ENCODE peak calls at places on chromosomes 2 and 18, in nine cellular contexts. One of them, this sample, is unnamed.

GRCh38 chr18:10299686-10300085 is 154.7 kb upstream of the APCDD1 start:
- DNase-seq in upper lobe of right lung: no peak
- DNase-seq in activated naive CD8-positive, alpha-beta T cell treated with anti-CD3 and anti-CD28 coated beads, Interleukin-2, amount 50 U/mL, for 24 hours: no peak
- DNase-seq in OCI-LY7: no peak
- DNase-seq in hypothalamus: no peak
- DNase-seq in activated gamma-delta T cell treated with Interleukin-2 at 50 U/mL for 16 hours: no peak
- DNase-seq in KG1: no peak
- DNase-seq in chondrocyte: no peak
- DNase-seq in bronchial epithelial cell: no peak
- DNase-seq in this sample: no peak

GRCh38 chr2:149885468-149885867 is 297.9 kb upstream of the MMADHC start:
- DNase-seq in hypothalamus: no peak
- DNase-seq in activated naive CD8-positive, alpha-beta T cell treated with anti-CD3 and anti-CD28 coated beads, Interleukin-2, amount 50 U/mL, for 24 hours: no peak
- DNase-seq in bronchial epithelial cell: peak; percentile 79
- DNase-seq in chondrocyte: no peak
- DNase-seq in KG1: no peak
- DNase-seq in activated gamma-delta T cell treated with Interleukin-2 at 50 U/mL for 16 hours: no peak
- DNase-seq in upper lobe of right lung: no peak
- DNase-seq in OCI-LY7: no peak
- DNase-seq in this sample: no peak

GRCh38 chr2:234676859-234677450 is 180.1 kb upstream of the ARL4C start:
- DNase-seq in chondrocyte: no peak
- DNase-seq in hypothalamus: no peak
- DNase-seq in activated gamma-delta T cell treated with Interleukin-2 at 50 U/mL for 16 hours: no peak
- DNase-seq in upper lobe of right lung: no peak
- DNase-seq in bronchial epithelial cell: no peak
- DNase-seq in OCI-LY7: no peak
- DNase-seq in activated naive CD8-positive, alpha-beta T cell treated with anti-CD3 and anti-CD28 coated beads, Interleukin-2, amount 50 U/mL, for 24 hours: no peak
- DNase-seq in KG1: no peak
- DNase-seq in this sample: no peak

GRCh38 chr18:48405108-48405507 is 4.1 kb downstream of the ZBTB7C start:
- DNase-seq in bronchial epithelial cell: peak; percentile 73
- DNase-seq in OCI-LY7: no peak
- DNase-seq in activated gamma-delta T cell treated with Interleukin-2 at 50 U/mL for 16 hours: no peak
- DNase-seq in upper lobe of right lung: no peak
- DNase-seq in hypothalamus: no peak
- DNase-seq in KG1: no peak
- DNase-seq in activated naive CD8-positive, alpha-beta T cell treated with anti-CD3 and anti-CD28 coated beads, Interleukin-2, amount 50 U/mL, for 24 hours: no peak
- DNase-seq in chondrocyte: no peak
- DNase-seq in this sample: no peak

GRCh38 chr2:129479892-129480291 is 499.6 kb upstream of the RAB6C start:
- DNase-seq in activated naive CD8-positive, alpha-beta T cell treated with anti-CD3 and anti-CD28 coated beads, Interleukin-2, amount 50 U/mL, for 24 hours: no peak
- DNase-seq in hypothalamus: no peak
- DNase-seq in OCI-LY7: no peak
- DNase-seq in chondrocyte: no peak
- DNase-seq in KG1: no peak
- DNase-seq in bronchial epithelial cell: no peak
- DNase-seq in activated gamma-delta T cell treated with Interleukin-2 at 50 U/mL for 16 hours: no peak
- DNase-seq in upper lobe of right lung: no peak
- DNase-seq in this sample: no peak

GRCh38 chr2:66574701-66575624 is 140.0 kb downstream of the MEIS1 start:
- DNase-seq in upper lobe of right lung: no peak
- DNase-seq in activated naive CD8-positive, alpha-beta T cell treated with anti-CD3 and anti-CD28 coated beads, Interleukin-2, amount 50 U/mL, for 24 hours: no peak
- DNase-seq in activated gamma-delta T cell treated with Interleukin-2 at 50 U/mL for 16 hours: no peak
- DNase-seq in chondrocyte: no peak
- DNase-seq in bronchial epithelial cell: peak; percentile 55
- DNase-seq in OCI-LY7: peak; percentile 16
- DNase-seq in hypothalamus: peak; percentile 28
- DNase-seq in KG1: no peak
- DNase-seq in this sample: peak; percentile 83

GRCh38 chr2:132915812-132916211 is 245.8 kb upstream of the LYPD1 start:
- DNase-seq in KG1: no peak
- DNase-seq in bronchial epithelial cell: no peak
- DNase-seq in upper lobe of right lung: no peak
- DNase-seq in activated gamma-delta T cell treated with Interleukin-2 at 50 U/mL for 16 hours: no peak
- DNase-seq in chondrocyte: no peak
- DNase-seq in OCI-LY7: no peak
- DNase-seq in hypothalamus: no peak
- DNase-seq in activated naive CD8-positive, alpha-beta T cell treated with anti-CD3 and anti-CD28 coated beads, Interleukin-2, amount 50 U/mL, for 24 hours: no peak
- DNase-seq in this sample: no peak

GRCh38 chr2:64234150-64234549 is 89.9 kb upstream of the PELI1 start:
- DNase-seq in activated gamma-delta T cell treated with Interleukin-2 at 50 U/mL for 16 hours: no peak
- DNase-seq in OCI-LY7: no peak
- DNase-seq in KG1: no peak
- DNase-seq in chondrocyte: no peak
- DNase-seq in bronchial epithelial cell: peak; percentile 84
- DNase-seq in upper lobe of right lung: no peak
- DNase-seq in hypothalamus: no peak
- DNase-seq in activated naive CD8-positive, alpha-beta T cell treated with anti-CD3 and anti-CD28 coated beads, Interleukin-2, amount 50 U/mL, for 24 hours: no peak
- DNase-seq in this sample: no peak

GRCh38 chr2:47869859-47870258 is 36.4 kb downstream of the FBXO11 start:
- DNase-seq in activated gamma-delta T cell treated with Interleukin-2 at 50 U/mL for 16 hours: no peak
- DNase-seq in OCI-LY7: no peak
- DNase-seq in upper lobe of right lung: no peak
- DNase-seq in activated naive CD8-positive, alpha-beta T cell treated with anti-CD3 and anti-CD28 coated beads, Interleukin-2, amount 50 U/mL, for 24 hours: no peak
- DNase-seq in hypothalamus: no peak
- DNase-seq in KG1: no peak
- DNase-seq in chondrocyte: no peak
- DNase-seq in bronchial epithelial cell: no peak
- DNase-seq in this sample: no peak

GRCh38 chr2:56130463-56131070 is 53.2 kb upstream of the CCDC85A start:
- DNase-seq in activated gamma-delta T cell treated with Interleukin-2 at 50 U/mL for 16 hours: no peak
- DNase-seq in OCI-LY7: peak; percentile 8
- DNase-seq in chondrocyte: no peak
- DNase-seq in hypothalamus: peak; percentile 7
- DNase-seq in activated naive CD8-positive, alpha-beta T cell treated with anti-CD3 and anti-CD28 coated beads, Interleukin-2, amount 50 U/mL, for 24 hours: no peak
- DNase-seq in KG1: no peak
- DNase-seq in upper lobe of right lung: no peak
- DNase-seq in bronchial epithelial cell: peak; percentile 51
- DNase-seq in this sample: no peak

GRCh38 chr2:163466583-163466982 is 269.2 kb downstream of the FIGN start:
- DNase-seq in activated naive CD8-positive, alpha-beta T cell treated with anti-CD3 and anti-CD28 coated beads, Interleukin-2, amount 50 U/mL, for 24 hours: no peak
- DNase-seq in hypothalamus: no peak
- DNase-seq in bronchial epithelial cell: no peak
- DNase-seq in upper lobe of right lung: no peak
- DNase-seq in activated gamma-delta T cell treated with Interleukin-2 at 50 U/mL for 16 hours: no peak
- DNase-seq in chondrocyte: no peak
- DNase-seq in KG1: no peak
- DNase-seq in OCI-LY7: no peak
- DNase-seq in this sample: no peak

GRCh38 chr2:102059151-102059550 is 67.4 kb downstream of the IL1R2 start:
- DNase-seq in KG1: no peak
- DNase-seq in chondrocyte: no peak
- DNase-seq in upper lobe of right lung: no peak
- DNase-seq in hypothalamus: no peak
- DNase-seq in OCI-LY7: no peak
- DNase-seq in activated gamma-delta T cell treated with Interleukin-2 at 50 U/mL for 16 hours: no peak
- DNase-seq in bronchial epithelial cell: no peak
- DNase-seq in activated naive CD8-positive, alpha-beta T cell treated with anti-CD3 and anti-CD28 coated beads, Interleukin-2, amount 50 U/mL, for 24 hours: no peak
- DNase-seq in this sample: no peak

GRCh38 chr2:158232476-158232875 is 130.8 kb downstream of the UPP2 start:
- DNase-seq in activated gamma-delta T cell treated with Interleukin-2 at 50 U/mL for 16 hours: no peak
- DNase-seq in chondrocyte: no peak
- DNase-seq in bronchial epithelial cell: peak; percentile 56
- DNase-seq in activated naive CD8-positive, alpha-beta T cell treated with anti-CD3 and anti-CD28 coated beads, Interleukin-2, amount 50 U/mL, for 24 hours: no peak
- DNase-seq in OCI-LY7: no peak
- DNase-seq in upper lobe of right lung: no peak
- DNase-seq in KG1: no peak
- DNase-seq in hypothalamus: no peak
- DNase-seq in this sample: no peak

GRCh38 chr2:104476563-104476988 is 377.3 kb upstream of the POU3F3 start:
- DNase-seq in activated naive CD8-positive, alpha-beta T cell treated with anti-CD3 and anti-CD28 coated beads, Interleukin-2, amount 50 U/mL, for 24 hours: no peak
- DNase-seq in OCI-LY7: no peak
- DNase-seq in KG1: no peak
- DNase-seq in activated gamma-delta T cell treated with Interleukin-2 at 50 U/mL for 16 hours: no peak
- DNase-seq in bronchial epithelial cell: no peak
- DNase-seq in upper lobe of right lung: no peak
- DNase-seq in hypothalamus: no peak
- DNase-seq in chondrocyte: no peak
- DNase-seq in this sample: no peak

GRCh38 chr2:64296695-64297346 is 152.6 kb upstream of the PELI1 start:
- DNase-seq in activated gamma-delta T cell treated with Interleukin-2 at 50 U/mL for 16 hours: no peak
- DNase-seq in hypothalamus: no peak
- DNase-seq in chondrocyte: no peak
- DNase-seq in KG1: no peak
- DNase-seq in upper lobe of right lung: no peak
- DNase-seq in activated naive CD8-positive, alpha-beta T cell treated with anti-CD3 and anti-CD28 coated beads, Interleukin-2, amount 50 U/mL, for 24 hours: no peak
- DNase-seq in bronchial epithelial cell: no peak
- DNase-seq in OCI-LY7: no peak
- DNase-seq in this sample: no peak

GRCh38 chr2:147867050-147867449 is 22.2 kb downstream of the ACVR2A start:
- DNase-seq in hypothalamus: no peak
- DNase-seq in activated naive CD8-positive, alpha-beta T cell treated with anti-CD3 and anti-CD28 coated beads, Interleukin-2, amount 50 U/mL, for 24 hours: no peak
- DNase-seq in activated gamma-delta T cell treated with Interleukin-2 at 50 U/mL for 16 hours: no peak
- DNase-seq in bronchial epithelial cell: no peak
- DNase-seq in upper lobe of right lung: no peak
- DNase-seq in OCI-LY7: no peak
- DNase-seq in KG1: no peak
- DNase-seq in chondrocyte: no peak
- DNase-seq in this sample: no peak

GRCh38 chr2:216695401-216695821 is at the start of gene IGFBP5:
- DNase-seq in activated naive CD8-positive, alpha-beta T cell treated with anti-CD3 and anti-CD28 coated beads, Interleukin-2, amount 50 U/mL, for 24 hours: no peak
- DNase-seq in KG1: no peak
- DNase-seq in upper lobe of right lung: peak; percentile 81
- DNase-seq in bronchial epithelial cell: peak; percentile 29
- DNase-seq in activated gamma-delta T cell treated with Interleukin-2 at 50 U/mL for 16 hours: no peak
- DNase-seq in OCI-LY7: no peak
- DNase-seq in hypothalamus: peak; percentile 72
- DNase-seq in chondrocyte: no peak
- DNase-seq in this sample: peak; percentile 95

GRCh38 chr18:644395-645004 is 13.0 kb upstream of the TYMS start:
- DNase-seq in OCI-LY7: no peak
- DNase-seq in hypothalamus: peak; percentile 35
- DNase-seq in activated gamma-delta T cell treated with Interleukin-2 at 50 U/mL for 16 hours: no peak
- DNase-seq in bronchial epithelial cell: no peak
- DNase-seq in upper lobe of right lung: no peak
- DNase-seq in KG1: no peak
- DNase-seq in chondrocyte: no peak
- DNase-seq in activated naive CD8-positive, alpha-beta T cell treated with anti-CD3 and anti-CD28 coated beads, Interleukin-2, amount 50 U/mL, for 24 hours: peak; percentile 22
- DNase-seq in this sample: no peak

GRCh38 chr2:144430722-144431163 is 89.2 kb downstream of the ZEB2 start:
- DNase-seq in hypothalamus: no peak
- DNase-seq in activated gamma-delta T cell treated with Interleukin-2 at 50 U/mL for 16 hours: no peak
- DNase-seq in KG1: no peak
- DNase-seq in bronchial epithelial cell: no peak
- DNase-seq in OCI-LY7: peak; percentile 29
- DNase-seq in chondrocyte: no peak
- DNase-seq in activated naive CD8-positive, alpha-beta T cell treated with anti-CD3 and anti-CD28 coated beads, Interleukin-2, amount 50 U/mL, for 24 hours: no peak
- DNase-seq in upper lobe of right lung: no peak
- DNase-seq in this sample: no peak

GRCh38 chr2:1632006-1632348 is 112.3 kb downstream of the PXDN start:
- DNase-seq in bronchial epithelial cell: peak; percentile 81
- DNase-seq in hypothalamus: no peak
- DNase-seq in upper lobe of right lung: no peak
- DNase-seq in OCI-LY7: no peak
- DNase-seq in activated naive CD8-positive, alpha-beta T cell treated with anti-CD3 and anti-CD28 coated beads, Interleukin-2, amount 50 U/mL, for 24 hours: no peak
- DNase-seq in chondrocyte: no peak
- DNase-seq in KG1: no peak
- DNase-seq in activated gamma-delta T cell treated with Interleukin-2 at 50 U/mL for 16 hours: no peak
- DNase-seq in this sample: no peak

GRCh38 chr2:39181297-39181696 is 60.4 kb upstream of the SOS1 start:
- DNase-seq in OCI-LY7: no peak
- DNase-seq in activated gamma-delta T cell treated with Interleukin-2 at 50 U/mL for 16 hours: no peak
- DNase-seq in chondrocyte: no peak
- DNase-seq in upper lobe of right lung: no peak
- DNase-seq in KG1: no peak
- DNase-seq in activated naive CD8-positive, alpha-beta T cell treated with anti-CD3 and anti-CD28 coated beads, Interleukin-2, amount 50 U/mL, for 24 hours: no peak
- DNase-seq in bronchial epithelial cell: no peak
- DNase-seq in hypothalamus: no peak
- DNase-seq in this sample: no peak

GRCh38 chr2:135776367-135776766 is 34.7 kb downstream of the UBXN4 start:
- DNase-seq in upper lobe of right lung: no peak
- DNase-seq in KG1: no peak
- DNase-seq in chondrocyte: no peak
- DNase-seq in activated naive CD8-positive, alpha-beta T cell treated with anti-CD3 and anti-CD28 coated beads, Interleukin-2, amount 50 U/mL, for 24 hours: no peak
- DNase-seq in hypothalamus: no peak
- DNase-seq in activated gamma-delta T cell treated with Interleukin-2 at 50 U/mL for 16 hours: no peak
- DNase-seq in bronchial epithelial cell: no peak
- DNase-seq in OCI-LY7: no peak
- DNase-seq in this sample: no peak

GRCh38 chr2:237791977-237792727 is 6.4 kb upstream of the RBM44 start:
- DNase-seq in KG1: no peak
- DNase-seq in OCI-LY7: no peak
- DNase-seq in hypothalamus: no peak
- DNase-seq in upper lobe of right lung: no peak
- DNase-seq in chondrocyte: no peak
- DNase-seq in activated naive CD8-positive, alpha-beta T cell treated with anti-CD3 and anti-CD28 coated beads, Interleukin-2, amount 50 U/mL, for 24 hours: no peak
- DNase-seq in activated gamma-delta T cell treated with Interleukin-2 at 50 U/mL for 16 hours: no peak
- DNase-seq in bronchial epithelial cell: peak; percentile 43
- DNase-seq in this sample: no peak

This sample was measured in sciatic nerve.